ENCODE peak calls at places on chromosomes 11 and 22, in seven cellular contexts. One of them, this sample, is unnamed.

GRCh38 chr11:67700548-67701262 is 26.3 kb upstream of the ALDH3B2 start:
- DNase-seq in colonic mucosa: no peak
- DNase-seq in brain microvascular endothelial cell: no peak
- DNase-seq in transverse colon: no peak
- DNase-seq in fibroblast of pulmonary artery: no peak
- DNase-seq in AG10803: no peak
- DNase-seq in GM13976: no peak
- DNase-seq in this sample: no peak

GRCh38 chr11:42770444-42771065 is 541.2 kb upstream of the API5 start:
- DNase-seq in transverse colon: peak
- DNase-seq in AG10803: peak
- DNase-seq in GM13976: peak
- DNase-seq in brain microvascular endothelial cell: no peak
- DNase-seq in colonic mucosa: peak
- DNase-seq in fibroblast of pulmonary artery: peak
- DNase-seq in this sample: peak

GRCh38 chr11:28559497-28559896 is 451.3 kb downstream of the METTL15 start:
- DNase-seq in brain microvascular endothelial cell: peak
- DNase-seq in transverse colon: no peak
- DNase-seq in GM13976: no peak
- DNase-seq in AG10803: no peak
- DNase-seq in fibroblast of pulmonary artery: peak
- DNase-seq in colonic mucosa: no peak
- DNase-seq in this sample: no peak

GRCh38 chr11:67503119-67504022 is 1.8 kb downstream of the PITPNM1 start:
- DNase-seq in transverse colon: no peak
- DNase-seq in fibroblast of pulmonary artery: no peak
- DNase-seq in colonic mucosa: no peak
- DNase-seq in AG10803: no peak
- DNase-seq in brain microvascular endothelial cell: no peak
- DNase-seq in GM13976: no peak
- DNase-seq in this sample: no peak

GRCh38 chr11:77270921-77271320 is 30.6 kb downstream of the GDPD4 start:
- DNase-seq in transverse colon: no peak
- DNase-seq in brain microvascular endothelial cell: no peak
- DNase-seq in AG10803: no peak
- DNase-seq in fibroblast of pulmonary artery: no peak
- DNase-seq in colonic mucosa: no peak
- DNase-seq in GM13976: no peak
- DNase-seq in this sample: no peak

GRCh38 chr11:11000546-11001283 is 142.9 kb upstream of the ZBED5 start:
- DNase-seq in transverse colon: peak
- DNase-seq in GM13976: no peak
- DNase-seq in fibroblast of pulmonary artery: no peak
- DNase-seq in AG10803: no peak
- DNase-seq in colonic mucosa: no peak
- DNase-seq in brain microvascular endothelial cell: no peak
- DNase-seq in this sample: no peak

GRCh38 chr11:124551189-124551588 is 7.7 kb upstream of the OR8B12 start:
- DNase-seq in colonic mucosa: no peak
- DNase-seq in transverse colon: no peak
- DNase-seq in brain microvascular endothelial cell: no peak
- DNase-seq in fibroblast of pulmonary artery: no peak
- DNase-seq in AG10803: no peak
- DNase-seq in GM13976: no peak
- DNase-seq in this sample: no peak

GRCh38 chr11:6431861-6432260 is 8.9 kb downstream of the HPX start:
- DNase-seq in brain microvascular endothelial cell: peak
- DNase-seq in GM13976: no peak
- DNase-seq in colonic mucosa: no peak
- DNase-seq in transverse colon: no peak
- DNase-seq in fibroblast of pulmonary artery: peak
- DNase-seq in AG10803: peak
- DNase-seq in this sample: no peak

GRCh38 chr11:103294516-103294915 is 185.3 kb downstream of the DYNC2H1 start:
- DNase-seq in transverse colon: no peak
- DNase-seq in GM13976: no peak
- DNase-seq in fibroblast of pulmonary artery: no peak
- DNase-seq in brain microvascular endothelial cell: no peak
- DNase-seq in AG10803: no peak
- DNase-seq in colonic mucosa: no peak
- DNase-seq in this sample: no peak

GRCh38 chr22:30318773-30319419 is 7.8 kb downstream of the TBC1D10A start:
- DNase-seq in colonic mucosa: no peak
- DNase-seq in AG10803: no peak
- DNase-seq in transverse colon: no peak
- DNase-seq in fibroblast of pulmonary artery: no peak
- DNase-seq in GM13976: no peak
- DNase-seq in brain microvascular endothelial cell: no peak
- DNase-seq in this sample: no peak

GRCh38 chr11:73228268-73229134 is 10.4 kb downstream of the P2RY2 start:
- DNase-seq in brain microvascular endothelial cell: no peak
- DNase-seq in GM13976: no peak
- DNase-seq in colonic mucosa: no peak
- DNase-seq in AG10803: no peak
- DNase-seq in fibroblast of pulmonary artery: no peak
- DNase-seq in transverse colon: peak
- DNase-seq in this sample: no peak

GRCh38 chr22:26756675-26757293 is 99.4 kb downstream of the MIAT start:
- DNase-seq in brain microvascular endothelial cell: peak
- DNase-seq in GM13976: peak
- DNase-seq in transverse colon: peak
- DNase-seq in colonic mucosa: peak
- DNase-seq in AG10803: peak
- DNase-seq in fibroblast of pulmonary artery: peak
- DNase-seq in this sample: peak

GRCh38 chr11:10414181-10414580 is 40.9 kb upstream of the AMPD3 start:
- DNase-seq in brain microvascular endothelial cell: no peak
- DNase-seq in GM13976: no peak
- DNase-seq in fibroblast of pulmonary artery: no peak
- DNase-seq in colonic mucosa: no peak
- DNase-seq in transverse colon: no peak
- DNase-seq in AG10803: no peak
- DNase-seq in this sample: no peak

GRCh38 chr11:3796796-3797328 is 492 bp downstream of the NUP98 start:
- DNase-seq in brain microvascular endothelial cell: no peak
- DNase-seq in GM13976: no peak
- DNase-seq in transverse colon: no peak
- DNase-seq in colonic mucosa: no peak
- DNase-seq in fibroblast of pulmonary artery: peak
- DNase-seq in AG10803: no peak
- DNase-seq in this sample: no peak

GRCh38 chr11:64522036-64522435 is 69.0 kb upstream of the SLC22A12 start:
- DNase-seq in GM13976: no peak
- DNase-seq in colonic mucosa: no peak
- DNase-seq in AG10803: no peak
- DNase-seq in transverse colon: no peak
- DNase-seq in fibroblast of pulmonary artery: no peak
- DNase-seq in brain microvascular endothelial cell: no peak
- DNase-seq in this sample: no peak

GRCh38 chr11:46120361-46120710 is 918 bp downstream of the PHF21A start:
- DNase-seq in fibroblast of pulmonary artery: no peak
- DNase-seq in AG10803: no peak
- DNase-seq in transverse colon: peak
- DNase-seq in colonic mucosa: no peak
- DNase-seq in GM13976: no peak
- DNase-seq in brain microvascular endothelial cell: no peak
- DNase-seq in this sample: peak

GRCh38 chr11:47148903-47149535 is 27.7 kb downstream of the ARFGAP2 start:
- DNase-seq in AG10803: peak
- DNase-seq in fibroblast of pulmonary artery: no peak
- DNase-seq in brain microvascular endothelial cell: no peak
- DNase-seq in transverse colon: no peak
- DNase-seq in colonic mucosa: peak
- DNase-seq in GM13976: no peak
- DNase-seq in this sample: no peak

GRCh38 chr22:42645341-42645937 is 3.8 kb downstream of the CYB5R3 start:
- DNase-seq in brain microvascular endothelial cell: no peak
- DNase-seq in GM13976: no peak
- DNase-seq in colonic mucosa: no peak
- DNase-seq in AG10803: no peak
- DNase-seq in fibroblast of pulmonary artery: no peak
- DNase-seq in transverse colon: no peak
- DNase-seq in this sample: no peak

GRCh38 chr22:44645083-44645482 is 56.9 kb upstream of the PRR5 start:
- DNase-seq in transverse colon: no peak
- DNase-seq in AG10803: no peak
- DNase-seq in brain microvascular endothelial cell: no peak
- DNase-seq in GM13976: no peak
- DNase-seq in fibroblast of pulmonary artery: no peak
- DNase-seq in colonic mucosa: no peak
- DNase-seq in this sample: no peak

GRCh38 chr22:39965749-39966148 is 5.6 kb downstream of the TMA7B start:
- DNase-seq in brain microvascular endothelial cell: no peak
- DNase-seq in GM13976: no peak
- DNase-seq in transverse colon: no peak
- DNase-seq in AG10803: no peak
- DNase-seq in fibroblast of pulmonary artery: no peak
- DNase-seq in colonic mucosa: no peak
- DNase-seq in this sample: no peak
- TF ChIP-seq CTCF in brain microvascular endothelial cell: no peak
- TF ChIP-seq CTCF in GM13976: no peak
- TF ChIP-seq CTCF in transverse colon: no peak
- TF ChIP-seq CTCF in AG10803: no peak
- TF ChIP-seq CTCF in fibroblast of pulmonary artery: no peak
- TF ChIP-seq CTCF in colonic mucosa: no peak
- TF ChIP-seq CTCF in this sample: no peak

GRCh38 chr11:8105133-8105532 is 24.1 kb downstream of the TUB start:
- DNase-seq in colonic mucosa: no peak
- DNase-seq in brain microvascular endothelial cell: no peak
- DNase-seq in transverse colon: no peak
- DNase-seq in GM13976: no peak
- DNase-seq in AG10803: no peak
- DNase-seq in fibroblast of pulmonary artery: no peak
- DNase-seq in this sample: no peak

GRCh38 chr11:8103909-8104308 is 22.9 kb downstream of the TUB start:
- DNase-seq in brain microvascular endothelial cell: no peak
- DNase-seq in fibroblast of pulmonary artery: no peak
- DNase-seq in AG10803: no peak
- DNase-seq in colonic mucosa: peak
- DNase-seq in GM13976: no peak
- DNase-seq in transverse colon: no peak
- DNase-seq in this sample: no peak

GRCh38 chr11:8101421-8101820 is 20.4 kb downstream of the TUB start:
- DNase-seq in AG10803: no peak
- DNase-seq in brain microvascular endothelial cell: no peak
- DNase-seq in GM13976: no peak
- DNase-seq in fibroblast of pulmonary artery: no peak
- DNase-seq in colonic mucosa: no peak
- DNase-seq in transverse colon: no peak
- DNase-seq in this sample: no peak

GRCh38 chr11:8102296-8102915 is 21.4 kb downstream of the TUB start:
- DNase-seq in brain microvascular endothelial cell: no peak
- DNase-seq in colonic mucosa: no peak
- DNase-seq in AG10803: no peak
- DNase-seq in GM13976: no peak
- DNase-seq in transverse colon: no peak
- DNase-seq in fibroblast of pulmonary artery: no peak
- DNase-seq in this sample: no peak

GRCh38 chr11:8102965-8103364 is 22.0 kb downstream of the TUB start:
- DNase-seq in AG10803: no peak
- DNase-seq in fibroblast of pulmonary artery: no peak
- DNase-seq in GM13976: no peak
- DNase-seq in colonic mucosa: no peak
- DNase-seq in brain microvascular endothelial cell: no peak
- DNase-seq in transverse colon: no peak
- DNase-seq in this sample: no peak
- TF ChIP-seq CTCF in AG10803: no peak
- TF ChIP-seq CTCF in fibroblast of pulmonary artery: no peak
- TF ChIP-seq CTCF in GM13976: no peak
- TF ChIP-seq CTCF in colonic mucosa: no peak
- TF ChIP-seq CTCF in brain microvascular endothelial cell: no peak
- TF ChIP-seq CTCF in transverse colon: no peak
- TF ChIP-seq CTCF in this sample: no peak

DNA sequence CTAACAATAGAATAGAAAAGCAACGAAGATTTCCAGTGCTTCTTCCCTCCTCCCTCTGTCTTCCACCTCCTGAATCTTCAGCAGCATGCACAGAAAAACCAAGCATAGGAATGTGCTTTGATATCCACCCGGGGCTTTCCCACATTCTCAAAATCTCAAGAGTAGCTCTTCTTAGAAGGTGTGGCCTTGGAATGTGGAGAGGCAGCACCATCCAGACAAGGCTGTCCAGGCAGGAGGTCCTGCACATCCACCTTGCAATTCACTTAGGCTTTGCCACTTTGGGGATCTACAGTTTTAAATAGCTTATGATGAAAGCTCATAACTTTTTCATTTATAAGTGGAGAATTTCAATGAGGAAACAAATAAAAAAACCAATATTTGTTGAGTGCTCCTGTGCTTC is 72.9 kb downstream of the KIRREL3 start:
- DNase-seq in GM13976: no peak
- DNase-seq in colonic mucosa: no peak
- DNase-seq in AG10803: no peak
- DNase-seq in fibroblast of pulmonary artery: no peak
- DNase-seq in brain microvascular endothelial cell: no peak
- DNase-seq in transverse colon: no peak
- DNase-seq in this sample: no peak
- TF ChIP-seq CTCF in GM13976: no peak
- TF ChIP-seq CTCF in colonic mucosa: no peak
- TF ChIP-seq CTCF in AG10803: no peak
- TF ChIP-seq CTCF in fibroblast of pulmonary artery: no peak
- TF ChIP-seq CTCF in brain microvascular endothelial cell: no peak
- TF ChIP-seq CTCF in transverse colon: no peak
- TF ChIP-seq CTCF in this sample: no peak

DNA sequence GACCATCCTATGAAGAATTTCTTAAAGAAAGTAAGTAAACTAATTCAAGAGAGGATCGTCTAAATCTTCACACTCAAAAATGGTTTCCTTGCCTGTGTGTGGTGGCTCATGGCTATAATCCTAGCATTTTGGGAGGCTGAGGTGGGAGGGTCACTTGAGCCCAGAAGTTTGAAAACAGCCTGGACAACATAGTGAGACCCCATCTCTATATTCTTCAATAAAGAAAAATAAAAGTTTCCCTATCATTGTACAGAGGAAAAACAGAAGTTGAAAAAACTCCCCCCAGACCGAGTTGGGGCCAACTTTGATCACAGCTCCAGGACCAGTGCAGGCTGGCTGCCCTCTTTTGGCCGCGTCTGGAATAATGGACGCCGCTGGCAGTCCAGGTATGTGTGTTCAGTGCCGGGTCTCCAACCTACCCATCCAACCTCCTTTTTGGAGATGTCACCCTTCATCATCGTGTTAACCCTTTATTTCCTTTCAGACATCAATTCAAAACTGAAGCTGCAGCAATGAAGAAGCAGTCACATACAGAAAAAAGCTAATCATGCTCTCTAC is 3.0 kb downstream of the RPS25 start:
- DNase-seq in fibroblast of pulmonary artery: no peak
- DNase-seq in transverse colon: no peak
- DNase-seq in brain microvascular endothelial cell: no peak
- DNase-seq in colonic mucosa: peak
- DNase-seq in AG10803: no peak
- DNase-seq in GM13976: no peak
- DNase-seq in this sample: no peak
- TF ChIP-seq CTCF in fibroblast of pulmonary artery: no peak
- TF ChIP-seq CTCF in transverse colon: no peak
- TF ChIP-seq CTCF in brain microvascular endothelial cell: peak
- TF ChIP-seq CTCF in colonic mucosa: no peak
- TF ChIP-seq CTCF in AG10803: peak
- TF ChIP-seq CTCF in GM13976: no peak
- TF ChIP-seq CTCF in this sample: no peak

GRCh38 chr11:108536783-108537182 is 38.6 kb upstream of the POGLUT3 start:
- DNase-seq in colonic mucosa: no peak
- DNase-seq in brain microvascular endothelial cell: no peak
- DNase-seq in transverse colon: no peak
- DNase-seq in AG10803: no peak
- DNase-seq in fibroblast of pulmonary artery: no peak
- DNase-seq in GM13976: no peak
- DNase-seq in this sample: no peak
- TF ChIP-seq CTCF in colonic mucosa: no peak
- TF ChIP-seq CTCF in brain microvascular endothelial cell: no peak
- TF ChIP-seq CTCF in transverse colon: no peak
- TF ChIP-seq CTCF in AG10803: no peak
- TF ChIP-seq CTCF in fibroblast of pulmonary artery: no peak
- TF ChIP-seq CTCF in GM13976: no peak
- TF ChIP-seq CTCF in this sample: no peak

This sample was measured in GM20000.